ENCODE peak calls at places on chromosomes 2 and 18, in four cellular contexts. C is kidney tubule cell, B is LoVo, M is fibroblast of lung. I is an unnamed sample.

GRCh38 chr2:168478206-168478605 is 22.1 kb downstream of the CERS6 start:
- DNase-seq in C (no peak), B (no peak), M (no peak), I (no peak)

GRCh38 chr2:121287146-121287798 is 2.3 kb upstream of the TFCP2L1 start:
- DNase-seq in C (no peak), B (no peak), M (no peak), I (peak; percentile 79)

GRCh38 chr2:12155308-12156061 is 409.1 kb downstream of the LPIN1 start:
- DNase-seq in C (peak; percentile 12), B (no peak), M (peak; percentile 90), I (no peak)

GRCh38 chr2:234031207-234031606 is 19.3 kb upstream of the SPP2 start:
- DNase-seq in C (peak; percentile 46), B (no peak), M (peak; percentile 52), I (no peak)

GRCh38 chr18:45686892-45687611 is 36.9 kb upstream of the SLC14A1 start:
- DNase-seq in C (no peak), B (no peak), M (no peak), I (peak; percentile 98)

GRCh38 chr2:201909348-201909747 is 103.0 kb downstream of the CDK15 start:
- DNase-seq in C (peak; percentile 40), B (no peak), M (peak; percentile 99), I (no peak)

GRCh38 chr2:73175663-73176204 is 26.6 kb upstream of the NOTO start:
- DNase-seq in C (peak; percentile 49), B (no peak), M (peak; percentile 72), I (peak; percentile 85)

GRCh38 chr18:10059610-10060468 is 146.0 kb downstream of the VAPA start:
- DNase-seq in C (no peak), B (no peak), M (no peak), I (peak; percentile 53)

GRCh38 chr18:61201516-61201915 is 131.7 kb upstream of the CDH20 start:
- DNase-seq in C (no peak), B (no peak), M (peak; percentile 39), I (no peak)

GRCh38 chr2:222959358-222959757 is 92.6 kb upstream of the KCNE4 start:
- DNase-seq in C (peak; percentile 97), B (peak; percentile 52), M (peak; percentile 92), I (no peak)

GRCh38 chr2:98164256-98164655 is 77.3 kb downstream of the VWA3B start:
- DNase-seq in C (peak; percentile 15), B (no peak), M (no peak), I (no peak)

GRCh38 chr2:172280820-172281454 is 146.4 kb upstream of the ITGA6 start:
- DNase-seq in C (no peak), B (no peak), M (no peak), I (peak; percentile 97)

GRCh38 chr2:176613358-176614032 is 344.3 kb downstream of the MTX2 start:
- DNase-seq in C (no peak), B (no peak), M (peak; percentile 59), I (no peak)

GRCh38 chr2:219441451-219442205 is 7.0 kb downstream of the SPEG start:
- DNase-seq in C (peak; percentile 50), B (peak; percentile 18), M (peak; percentile 69), I (peak; percentile 62)

GRCh38 chr2:70733428-70734185 is 34.4 kb downstream of the ADD2 start:
- DNase-seq in C (no peak), B (no peak), M (no peak), I (no peak)

GRCh38 chr2:55175254-55176093 is 56.6 kb downstream of the CLHC1 start:
- DNase-seq in C (peak; percentile 71), B (peak; percentile 53), M (peak; percentile 73), I (peak; percentile 75)

GRCh38 chr2:241157841-241158545 is 7.7 kb downstream of the PPP1R7 start:
- DNase-seq in C (peak; percentile 23), B (no peak), M (peak; percentile 45), I (no peak)

GRCh38 chr2:81078631-81079030 is 774.1 kb upstream of the LRRTM1 start:
- DNase-seq in C (no peak), B (no peak), M (no peak), I (no peak)

GRCh38 chr2:12044857-12045256 is 298.4 kb downstream of the LPIN1 start:
- DNase-seq in C (no peak), B (no peak), M (no peak), I (peak; percentile 48)

GRCh38 chr2:187593098-187593497 is 38.9 kb upstream of the TFPI start:
- DNase-seq in C (no peak), B (no peak), M (no peak), I (no peak)

GRCh38 chr2:70663411-70663810 is 104.6 kb downstream of the ADD2 start:
- DNase-seq in C (no peak), B (no peak), M (no peak), I (no peak)

GRCh38 chr2:7133521-7133920 is 216.3 kb downstream of the RNF144A start:
- DNase-seq in C (peak; percentile 44), B (no peak), M (no peak), I (peak; percentile 20)

GRCh38 chr2:168841445-168841844 is 39.0 kb downstream of the NOSTRIN start:
- DNase-seq in C (no peak), B (no peak), M (no peak), I (no peak)

GRCh38 chr2:52222128-52222527 is 1190.2 kb upstream of the NRXN1 start:
- DNase-seq in C (no peak), B (no peak), M (peak; percentile 59), I (no peak)

GRCh38 chr2:238557431-238557830 is 130.7 kb downstream of the ASB1 start:
- DNase-seq in C (no peak), B (no peak), M (no peak), I (no peak)

GRCh38 chr2:145751634-145752033 is 1231.7 kb upstream of the ZEB2 start:
- DNase-seq in C (peak; percentile 46), B (no peak), M (peak; percentile 84), I (peak; percentile 92)

GRCh38 chr2:86788172-86788571 is 2.5 kb downstream of the CD8A start:
- DNase-seq in C (no peak), B (no peak), M (no peak), I (no peak)

GRCh38 chr2:236505648-236506047 is 64.0 kb upstream of the ACKR3 start:
- DNase-seq in C (no peak), B (no peak), M (no peak), I (no peak)

GRCh38 chr2:158969717-158970521 is 1.5 kb downstream of the TANC1 start:
- DNase-seq in C (peak; percentile 51), B (peak; percentile 26), M (peak; percentile 45), I (peak; percentile 12)

I was measured in NB4.